ENCODE peak calls at places on chromosome 3, in six cellular contexts. One of them, this sample, is unnamed.

GRCh38 chr3:3145831-3146230 is 19.1 kb downstream of the TRNT1 start:
- DNase-seq in DND-41: no peak
- DNase-seq in fibroblast of lung: peak; percentile 79
- DNase-seq in keratinocyte: no peak
- DNase-seq in GM23338: no peak
- DNase-seq in GM23248: peak; percentile 24
- DNase-seq in this sample: no peak

GRCh38 chr3:110027446-110027845 is 690.1 kb upstream of the DPPA4 start:
- DNase-seq in GM23338: no peak
- DNase-seq in fibroblast of lung: peak; percentile 79
- DNase-seq in keratinocyte: no peak
- DNase-seq in DND-41: no peak
- DNase-seq in GM23248: peak; percentile 83
- DNase-seq in this sample: peak; percentile 46

GRCh38 chr3:116785226-116785625 is 75.6 kb downstream of the TUSC7 start:
- DNase-seq in fibroblast of lung: no peak
- DNase-seq in GM23248: no peak
- DNase-seq in GM23338: no peak
- DNase-seq in keratinocyte: no peak
- DNase-seq in DND-41: no peak
- DNase-seq in this sample: no peak

GRCh38 chr3:98114264-98114663 is 16.3 kb upstream of the OR5H1 start:
- DNase-seq in keratinocyte: no peak
- DNase-seq in GM23248: no peak
- DNase-seq in GM23338: peak; percentile 17
- DNase-seq in fibroblast of lung: no peak
- DNase-seq in DND-41: no peak
- DNase-seq in this sample: no peak

GRCh38 chr3:116614795-116615362 is 94.7 kb upstream of the TUSC7 start:
- DNase-seq in GM23248: peak; percentile 26
- DNase-seq in keratinocyte: no peak
- DNase-seq in fibroblast of lung: peak; percentile 5
- DNase-seq in GM23338: peak; percentile 72
- DNase-seq in DND-41: no peak
- DNase-seq in this sample: no peak

GRCh38 chr3:196135693-196136639 is 54.1 kb upstream of the TFRC start:
- DNase-seq in DND-41: no peak
- DNase-seq in GM23248: no peak
- DNase-seq in fibroblast of lung: no peak
- DNase-seq in keratinocyte: peak; percentile 77
- DNase-seq in GM23338: no peak
- DNase-seq in this sample: peak; percentile 99

GRCh38 chr3:52428151-52429005 is 16.5 kb downstream of the SEMA3G start:
- DNase-seq in GM23338: peak; percentile 75
- DNase-seq in GM23248: peak; percentile 85
- DNase-seq in keratinocyte: no peak
- DNase-seq in fibroblast of lung: peak; percentile 66
- DNase-seq in DND-41: peak; percentile 52
- DNase-seq in this sample: peak; percentile 50

GRCh38 chr3:189488241-189488767 is 142.9 kb upstream of the TP63 start:
- DNase-seq in GM23338: no peak
- DNase-seq in keratinocyte: peak; percentile 54
- DNase-seq in GM23248: peak; percentile 89
- DNase-seq in fibroblast of lung: peak; percentile 72
- DNase-seq in DND-41: no peak
- DNase-seq in this sample: no peak

GRCh38 chr3:123365450-123366143 is 83.3 kb downstream of the ADCY5 start:
- DNase-seq in GM23248: peak; percentile 30
- DNase-seq in DND-41: no peak
- DNase-seq in GM23338: peak; percentile 84
- DNase-seq in keratinocyte: no peak
- DNase-seq in fibroblast of lung: no peak
- DNase-seq in this sample: peak; percentile 16

GRCh38 chr3:183252973-183253363 is at the start of gene B3GNT5:
- DNase-seq in DND-41: no peak
- DNase-seq in fibroblast of lung: peak; percentile 8
- DNase-seq in keratinocyte: no peak
- DNase-seq in GM23338: peak; percentile 84
- DNase-seq in GM23248: no peak
- DNase-seq in this sample: peak; percentile 82

GRCh38 chr3:195543642-195544536 is 764 bp upstream of the PPP1R2 start:
- DNase-seq in DND-41: no peak
- DNase-seq in GM23338: peak; percentile 50
- DNase-seq in keratinocyte: no peak
- DNase-seq in GM23248: no peak
- DNase-seq in fibroblast of lung: peak; percentile 19
- DNase-seq in this sample: no peak

GRCh38 chr3:179929091-179929529 is 107.6 kb downstream of the PEX5L start:
- DNase-seq in DND-41: peak; percentile 77
- DNase-seq in keratinocyte: peak; percentile 7
- DNase-seq in GM23338: peak; percentile 78
- DNase-seq in fibroblast of lung: peak; percentile 59
- DNase-seq in GM23248: peak; percentile 67
- DNase-seq in this sample: no peak

GRCh38 chr3:160929595-160929994 is 173.6 kb downstream of the PPM1L start:
- DNase-seq in fibroblast of lung: peak; percentile 12
- DNase-seq in GM23248: peak; percentile 9
- DNase-seq in GM23338: no peak
- DNase-seq in keratinocyte: no peak
- DNase-seq in DND-41: no peak
- DNase-seq in this sample: no peak

GRCh38 chr3:152309031-152309430 is 40.3 kb downstream of the MBNL1 start:
- DNase-seq in keratinocyte: no peak
- DNase-seq in DND-41: no peak
- DNase-seq in GM23338: no peak
- DNase-seq in GM23248: no peak
- DNase-seq in fibroblast of lung: no peak
- DNase-seq in this sample: no peak

GRCh38 chr3:188234172-188234571 is 80.2 kb downstream of the LPP start:
- DNase-seq in GM23248: peak; percentile 85
- DNase-seq in GM23338: no peak
- DNase-seq in DND-41: no peak
- DNase-seq in fibroblast of lung: peak; percentile 86
- DNase-seq in keratinocyte: no peak
- DNase-seq in this sample: no peak

GRCh38 chr3:52019352-52020080 is 23.8 kb upstream of the RPL29 start:
- DNase-seq in fibroblast of lung: no peak
- DNase-seq in GM23248: no peak
- DNase-seq in DND-41: no peak
- DNase-seq in GM23338: no peak
- DNase-seq in keratinocyte: no peak
- DNase-seq in this sample: no peak

GRCh38 chr3:195162033-195162669 is 108.8 kb downstream of the XXYLT1 start:
- DNase-seq in GM23338: no peak
- DNase-seq in DND-41: no peak
- DNase-seq in keratinocyte: no peak
- DNase-seq in GM23248: no peak
- DNase-seq in fibroblast of lung: no peak
- DNase-seq in this sample: no peak

GRCh38 chr3:9946112-9947024 is 5.8 kb downstream of the PRRT3 start:
- DNase-seq in GM23248: peak; percentile 97
- DNase-seq in DND-41: no peak
- DNase-seq in keratinocyte: no peak
- DNase-seq in GM23338: peak; percentile 93
- DNase-seq in fibroblast of lung: peak; percentile 89
- DNase-seq in this sample: peak; percentile 91

GRCh38 chr3:57903124-57903668 is 105.0 kb upstream of the FLNB start:
- DNase-seq in keratinocyte: no peak
- DNase-seq in GM23338: no peak
- DNase-seq in DND-41: no peak
- DNase-seq in fibroblast of lung: no peak
- DNase-seq in GM23248: no peak
- DNase-seq in this sample: no peak

GRCh38 chr3:46706771-46707582 is 5.8 kb downstream of the TMIE start:
- DNase-seq in fibroblast of lung: no peak
- DNase-seq in DND-41: no peak
- DNase-seq in GM23248: no peak
- DNase-seq in GM23338: peak; percentile 31
- DNase-seq in keratinocyte: no peak
- DNase-seq in this sample: no peak

GRCh38 chr3:15271030-15271429 is 61.4 kb downstream of the SH3BP5 start:
- DNase-seq in DND-41: no peak
- DNase-seq in GM23338: no peak
- DNase-seq in keratinocyte: no peak
- DNase-seq in fibroblast of lung: no peak
- DNase-seq in GM23248: no peak
- DNase-seq in this sample: no peak

GRCh38 chr3:1583044-1583443 is 490.2 kb downstream of the CNTN6 start:
- DNase-seq in DND-41: no peak
- DNase-seq in GM23338: no peak
- DNase-seq in keratinocyte: no peak
- DNase-seq in fibroblast of lung: no peak
- DNase-seq in GM23248: no peak
- DNase-seq in this sample: no peak

GRCh38 chr3:38046821-38047220 is 7.8 kb downstream of the DLEC1 start:
- DNase-seq in GM23248: no peak
- DNase-seq in fibroblast of lung: no peak
- DNase-seq in keratinocyte: no peak
- DNase-seq in DND-41: no peak
- DNase-seq in GM23338: no peak
- DNase-seq in this sample: no peak

GRCh38 chr3:108131105-108131794 is 40.4 kb upstream of the CD47 start:
- DNase-seq in GM23248: peak; percentile 94
- DNase-seq in keratinocyte: peak; percentile 76
- DNase-seq in DND-41: no peak
- DNase-seq in GM23338: no peak
- DNase-seq in fibroblast of lung: peak; percentile 93
- DNase-seq in this sample: peak; percentile 37
- H3K4me2 ChIP-seq in GM23248: peak overlapping the region; percentile 73
- H3K4me2 ChIP-seq in keratinocyte: peak overlapping the region; percentile 69
- H3K4me2 ChIP-seq in DND-41: no peak overlapping the region
- H3K4me2 ChIP-seq in GM23338: no peak overlapping the region
- H3K4me2 ChIP-seq in fibroblast of lung: peak overlapping the region; percentile 60
- H3K4me2 ChIP-seq in this sample: peak overlapping the region; percentile 72

GRCh38 chr3:147422226-147422933 is 13.2 kb downstream of the ZIC1 start:
- DNase-seq in fibroblast of lung: no peak
- DNase-seq in DND-41: no peak
- DNase-seq in keratinocyte: no peak
- DNase-seq in GM23338: no peak
- DNase-seq in GM23248: no peak
- DNase-seq in this sample: no peak

GRCh38 chr3:147422934-147423599 is 13.9 kb downstream of the ZIC1 start:
- DNase-seq in GM23338: peak; percentile 70
- DNase-seq in DND-41: no peak
- DNase-seq in fibroblast of lung: no peak
- DNase-seq in keratinocyte: no peak
- DNase-seq in GM23248: peak; percentile 48
- DNase-seq in this sample: no peak

GRCh38 chr3:147419731-147420360 is 10.7 kb downstream of the ZIC1 start:
- DNase-seq in GM23248: no peak
- DNase-seq in GM23338: no peak
- DNase-seq in keratinocyte: no peak
- DNase-seq in fibroblast of lung: no peak
- DNase-seq in DND-41: no peak
- DNase-seq in this sample: no peak

GRCh38 chr3:147420361-147421183 is 11.4 kb downstream of the ZIC1 start:
- DNase-seq in GM23338: no peak
- DNase-seq in keratinocyte: no peak
- DNase-seq in fibroblast of lung: no peak
- DNase-seq in GM23248: no peak
- DNase-seq in DND-41: no peak
- DNase-seq in this sample: no peak

DNA sequence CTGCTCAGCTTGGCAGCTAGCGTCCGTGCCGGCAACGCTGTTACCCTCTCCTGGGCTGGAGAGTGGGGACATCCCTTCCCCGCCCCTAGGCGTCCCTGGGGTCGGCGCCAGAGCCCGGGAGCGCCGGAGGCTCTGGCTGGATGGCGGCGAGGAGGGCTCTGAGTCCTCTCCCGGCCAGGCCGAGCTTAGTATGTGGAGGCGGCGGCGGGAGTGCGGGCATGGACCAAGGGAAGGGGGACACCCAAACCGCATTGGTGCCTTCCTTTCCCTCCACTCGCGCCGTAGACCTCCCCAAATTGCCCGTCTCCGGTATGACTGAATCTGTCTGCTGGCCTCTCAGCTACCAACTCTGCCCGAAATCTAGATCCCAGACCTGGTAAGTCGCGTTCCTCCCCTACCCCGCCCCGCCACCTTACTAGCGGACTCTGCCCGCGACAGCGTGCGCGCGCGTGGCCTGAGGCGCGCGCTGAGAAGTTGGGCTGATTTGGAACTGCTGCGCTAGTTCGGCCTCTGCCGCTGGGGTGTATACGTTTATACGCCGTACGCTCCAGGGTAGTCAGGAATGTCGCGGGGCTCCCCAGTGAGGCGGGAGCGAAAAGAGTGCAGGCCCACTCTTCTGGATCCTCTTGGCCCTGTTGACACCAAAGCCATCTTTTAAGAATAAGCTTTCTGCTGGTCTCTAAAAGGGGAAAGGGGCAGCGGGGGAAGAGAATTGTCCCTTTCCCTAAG is 12.2 kb downstream of the ZIC1 start:
- DNase-seq in DND-41: no peak
- DNase-seq in keratinocyte: no peak
- DNase-seq in fibroblast of lung: no peak
- DNase-seq in GM23338: peak; percentile 75
- DNase-seq in GM23248: peak; percentile 64
- DNase-seq in this sample: no peak
- TF ChIP-seq EZH2 in DND-41: no peak
- TF ChIP-seq EZH2 in keratinocyte: no peak
- TF ChIP-seq EZH2 in fibroblast of lung: no peak
- TF ChIP-seq EZH2 in GM23338: peak; percentile 95
- TF ChIP-seq EZH2 in GM23248: no peak
- TF ChIP-seq EZH2 in this sample: no peak

GRCh38 chr3:170159933-170160332 is 21.6 kb downstream of the PHC3 start:
- DNase-seq in fibroblast of lung: no peak
- DNase-seq in GM23248: no peak
- DNase-seq in GM23338: no peak
- DNase-seq in DND-41: no peak
- DNase-seq in keratinocyte: no peak
- DNase-seq in this sample: no peak

GRCh38 chr3:170154084-170154483 is 27.4 kb downstream of the PHC3 start:
- DNase-seq in keratinocyte: no peak
- DNase-seq in DND-41: no peak
- DNase-seq in fibroblast of lung: peak; percentile 43
- DNase-seq in GM23248: peak; percentile 53
- DNase-seq in GM23338: no peak
- DNase-seq in this sample: no peak

GRCh38 chr3:170159459-170159858 is 22.1 kb downstream of the PHC3 start:
- DNase-seq in fibroblast of lung: no peak
- DNase-seq in keratinocyte: no peak
- DNase-seq in GM23338: no peak
- DNase-seq in GM23248: no peak
- DNase-seq in DND-41: no peak
- DNase-seq in this sample: no peak

GRCh38 chr3:170155604-170156003 is 25.9 kb downstream of the PHC3 start:
- DNase-seq in GM23338: no peak
- DNase-seq in GM23248: no peak
- DNase-seq in DND-41: no peak
- DNase-seq in keratinocyte: no peak
- DNase-seq in fibroblast of lung: no peak
- DNase-seq in this sample: no peak

GRCh38 chr3:170154569-170155143 is 26.9 kb downstream of the PHC3 start:
- DNase-seq in GM23248: no peak
- DNase-seq in DND-41: no peak
- DNase-seq in GM23338: no peak
- DNase-seq in keratinocyte: no peak
- DNase-seq in fibroblast of lung: no peak
- DNase-seq in this sample: no peak
- H3K36me3 ChIP-seq in GM23248: peaks cover 18% of the 10 kb centered on the region
- H3K36me3 ChIP-seq in DND-41: peaks cover 33% of the 10 kb centered on the region
- H3K36me3 ChIP-seq in GM23338: no peaks in the 10 kb centered on the region
- H3K36me3 ChIP-seq in keratinocyte: peaks cover 3% of the 10 kb centered on the region
- H3K36me3 ChIP-seq in fibroblast of lung: peaks cover 2% of the 10 kb centered on the region
- H3K36me3 ChIP-seq in this sample: peaks cover 13% of the 10 kb centered on the region

GRCh38 chr3:101279162-101279561 is 41.2 kb downstream of the IMPG2 start:
- DNase-seq in GM23338: no peak
- DNase-seq in keratinocyte: no peak
- DNase-seq in DND-41: no peak
- DNase-seq in fibroblast of lung: peak; percentile 57
- DNase-seq in GM23248: peak; percentile 33
- DNase-seq in this sample: no peak
- H3K4me2 ChIP-seq in GM23338: no peak overlapping the region
- H3K4me2 ChIP-seq in keratinocyte: no peak overlapping the region
- H3K4me2 ChIP-seq in DND-41: no peak overlapping the region
- H3K4me2 ChIP-seq in fibroblast of lung: no peak overlapping the region
- H3K4me2 ChIP-seq in GM23248: no peak overlapping the region
- H3K4me2 ChIP-seq in this sample: no peak overlapping the region

This sample was measured in PC-9.